ENCODE peak calls at places on chromosome 20, in four cellular contexts. N is T-cell, O is lower leg skin, E is choroid plexus epithelial cell. B is an unnamed sample.

GRCh38 chr20:58237318-58238182 is 9.1 kb upstream of the ANKRD60 start:
- DNase-seq in N (no peak), O (no peak), E (peak), B (no peak)

GRCh38 chr20:17427646-17428045 is 103.5 kb downstream of the BFSP1 start:
- DNase-seq in N (no peak), O (no peak), E (no peak), B (no peak)

GRCh38 chr20:15236812-15237211 is 899.4 kb upstream of the FLRT3 start:
- DNase-seq in N (no peak), O (no peak), E (peak), B (peak)

GRCh38 chr20:51221791-51222408 is 199.0 kb upstream of the KCNG1 start:
- DNase-seq in N (no peak), O (peak), E (peak), B (no peak)

GRCh38 chr20:36481380-36482043 is 59.8 kb upstream of the MYL9 start:
- DNase-seq in N (no peak), O (no peak), E (no peak), B (no peak)

GRCh38 chr20:47440857-47441773 is 60.6 kb upstream of the NCOA3 start:
- DNase-seq in N (no peak), O (no peak), E (no peak), B (no peak)

GRCh38 chr20:57386762-57387161 is 4.4 kb upstream of the RBM38 start:
- DNase-seq in N (no peak), O (peak), E (no peak), B (no peak)

GRCh38 chr20:4740774-4741431 is 19.2 kb downstream of the PRND start:
- DNase-seq in N (peak), O (no peak), E (peak), B (peak)

GRCh38 chr20:58719258-58719657 is 26.7 kb downstream of the NPEPL1 start:
- DNase-seq in N (no peak), O (peak), E (no peak), B (no peak)

GRCh38 chr20:36491901-36492617 is 49.3 kb upstream of the MYL9 start:
- DNase-seq in N (peak), O (no peak), E (peak), B (peak)

GRCh38 chr20:40535816-40536215 is 153.2 kb downstream of the MAFB start:
- DNase-seq in N (no peak), O (no peak), E (no peak), B (no peak)

GRCh38 chr20:49593441-49594142 is 25.7 kb upstream of the PTGIS start:
- DNase-seq in N (no peak), O (no peak), E (no peak), B (peak)

GRCh38 chr20:17810847-17811604 is 111.3 kb downstream of the BANF2 start:
- DNase-seq in N (no peak), O (no peak), E (no peak), B (no peak)

GRCh38 chr20:8143474-8143873 is 11.4 kb downstream of the PLCB1 start:
- DNase-seq in N (no peak), O (no peak), E (no peak), B (no peak)

GRCh38 chr20:35020108-35021031 is 64.7 kb downstream of the MYH7B start:
- DNase-seq in N (no peak), O (peak), E (no peak), B (no peak)

GRCh38 chr20:17835240-17835940 is 133.2 kb downstream of the SNX5 start:
- DNase-seq in N (no peak), O (peak), E (peak), B (no peak)

GRCh38 chr20:2331901-2332565 is 36.2 kb downstream of the TGM3 start:
- DNase-seq in N (no peak), O (peak), E (no peak), B (no peak)

GRCh38 chr20:35776513-35777101 is 4.8 kb downstream of the PHF20 start:
- DNase-seq in N (no peak), O (peak), E (peak), B (no peak)

GRCh38 chr20:17545127-17545526 is 13.9 kb upstream of the BFSP1 start:
- DNase-seq in N (no peak), O (no peak), E (no peak), B (no peak)

GRCh38 chr20:17530716-17531536 is at the start of gene BFSP1:
- DNase-seq in N (peak), O (peak), E (peak), B (peak)

GRCh38 chr20:51562334-51563140 is 20.0 kb upstream of the NFATC2 start:
- DNase-seq in N (no peak), O (peak), E (peak), B (peak)

GRCh38 chr20:63096681-63097335 is 90.0 kb upstream of the BHLHE23 start:
- DNase-seq in N (no peak), O (peak), E (no peak), B (no peak)

GRCh38 chr20:38129893-38130609 is 35.0 kb downstream of the TGM2 start:
- DNase-seq in N (no peak), O (peak), E (no peak), B (no peak)

GRCh38 chr20:41509801-41510200 is 108.4 kb downstream of the CHD6 start:
- DNase-seq in N (no peak), O (no peak), E (peak), B (no peak)

GRCh38 chr20:31712112-31712553 is 10.5 kb downstream of the BCL2L1 start:
- DNase-seq in N (no peak), O (no peak), E (no peak), B (no peak)

GRCh38 chr20:64143018-64143801 is 21.0 kb upstream of the MYT1 start:
- DNase-seq in N (no peak), O (peak), E (no peak), B (no peak)

GRCh38 chr20:49377326-49377725 is 99.5 kb upstream of the ZNFX1 start:
- DNase-seq in N (no peak), O (no peak), E (no peak), B (no peak)

GRCh38 chr20:36203861-36204260 is 32.4 kb upstream of the AAR2 start:
- DNase-seq in N (no peak), O (no peak), E (no peak), B (no peak)

GRCh38 chr20:41145821-41146620 is 8.7 kb downstream of the PLCG1 start:
- DNase-seq in N (no peak), O (no peak), E (no peak), B (no peak)

GRCh38 chr20:53738039-53738944 is 144.7 kb upstream of the ZNF217 start:
- DNase-seq in N (no peak), O (peak), E (peak), B (no peak)

GRCh38 chr20:32820698-32821378 is 1.1 kb downstream of the MAPRE1 start:
- DNase-seq in N (no peak), O (no peak), E (no peak), B (no peak)

GRCh38 chr20:44702776-44703175 is 12.4 kb upstream of the CCN5 start:
- DNase-seq in N (no peak), O (peak), E (peak), B (no peak)

GRCh38 chr20:29873946-29874345 is 1383.5 kb upstream of the DEFB115 start:
- DNase-seq in N (peak), O (peak), E (peak), B (no peak)

GRCh38 chr20:9969626-9970025 is 65.2 kb upstream of the ANKEF1 start:
- DNase-seq in N (no peak), O (no peak), E (no peak), B (no peak)

GRCh38 chr20:16352321-16352720 is 220.9 kb downstream of the KIF16B start:
- DNase-seq in N (no peak), O (no peak), E (peak), B (no peak)

GRCh38 chr20:61977387-61977786 is 88.3 kb downstream of the TAF4 start:
- DNase-seq in N (no peak), O (no peak), E (no peak), B (no peak)

GRCh38 chr20:60589624-60590023 is 631.4 kb downstream of the CDH26 start:
- DNase-seq in N (no peak), O (no peak), E (no peak), B (no peak)

GRCh38 chr20:64049060-64049886 is at the start of gene SOX18:
- DNase-seq in N (no peak), O (no peak), E (peak), B (peak)

GRCh38 chr20:1894471-1894950 is 696 bp upstream of the SIRPA start:
- DNase-seq in N (no peak), O (no peak), E (peak), B (peak)